ENCODE peak calls at places on chromosomes 2 and 18, in four cellular contexts. One of them, this sample, is unnamed.

GRCh38 chr2:164589522-164589921 is 31.8 kb downstream of the GRB14 start:
- DNase-seq in A549: no peak
- DNase-seq in endothelial cell of umbilical vein: no peak
- DNase-seq in K562: no peak
- DNase-seq in this sample: no peak

GRCh38 chr18:13376841-13377351 is 158.3 kb downstream of the LDLRAD4 start:
- DNase-seq in endothelial cell of umbilical vein: no peak
- DNase-seq in A549: no peak
- DNase-seq in K562: no peak
- DNase-seq in this sample: no peak

GRCh38 chr18:80191907-80192652 is 55.2 kb downstream of the PARD6G start:
- DNase-seq in A549: no peak
- DNase-seq in endothelial cell of umbilical vein: no peak
- DNase-seq in K562: no peak
- DNase-seq in this sample: no peak

GRCh38 chr2:230627806-230628724 is 84.6 kb upstream of the CAB39 start:
- DNase-seq in endothelial cell of umbilical vein: no peak
- DNase-seq in A549: peak
- DNase-seq in K562: no peak
- DNase-seq in this sample: no peak

GRCh38 chr2:37711308-37711731 is 39.9 kb upstream of the CDC42EP3 start:
- DNase-seq in A549: peak
- DNase-seq in K562: no peak
- DNase-seq in endothelial cell of umbilical vein: no peak
- DNase-seq in this sample: peak

GRCh38 chr2:24793752-24794477 is 690 bp downstream of the CENPO start:
- DNase-seq in endothelial cell of umbilical vein: peak
- DNase-seq in K562: no peak
- DNase-seq in A549: peak
- DNase-seq in this sample: peak

GRCh38 chr2:135853401-135853800 is 16.4 kb upstream of the LCT start:
- DNase-seq in A549: no peak
- DNase-seq in K562: no peak
- DNase-seq in endothelial cell of umbilical vein: no peak
- DNase-seq in this sample: no peak

GRCh38 chr18:73549236-73549635 is 598.4 kb downstream of the FBXO15 start:
- DNase-seq in K562: no peak
- DNase-seq in A549: no peak
- DNase-seq in endothelial cell of umbilical vein: no peak
- DNase-seq in this sample: no peak

GRCh38 chr18:23401400-23402347 is 51.4 kb upstream of the RIOK3 start:
- DNase-seq in A549: peak
- DNase-seq in K562: no peak
- DNase-seq in endothelial cell of umbilical vein: peak
- DNase-seq in this sample: no peak

GRCh38 chr2:46026431-46026830 is 270.8 kb upstream of the EPAS1 start:
- DNase-seq in endothelial cell of umbilical vein: no peak
- DNase-seq in K562: no peak
- DNase-seq in A549: no peak
- DNase-seq in this sample: no peak

GRCh38 chr2:180705122-180705521 is 275.3 kb upstream of the UBE2E3 start:
- DNase-seq in A549: no peak
- DNase-seq in endothelial cell of umbilical vein: no peak
- DNase-seq in K562: no peak
- DNase-seq in this sample: no peak

GRCh38 chr2:242030226-242030575 is 160.7 kb downstream of the RTP5 start:
- DNase-seq in A549: no peak
- DNase-seq in K562: no peak
- DNase-seq in endothelial cell of umbilical vein: no peak
- DNase-seq in this sample: no peak

GRCh38 chr2:27664245-27664574 is 521 bp downstream of the SLC4A1AP start:
- DNase-seq in endothelial cell of umbilical vein: no peak
- DNase-seq in K562: no peak
- DNase-seq in A549: no peak
- DNase-seq in this sample: no peak

GRCh38 chr2:241852116-241852980 is 6.3 kb downstream of the PDCD1 start:
- DNase-seq in A549: no peak
- DNase-seq in endothelial cell of umbilical vein: no peak
- DNase-seq in K562: no peak
- DNase-seq in this sample: peak

GRCh38 chr2:9675369-9676351 is 44.9 kb upstream of the YWHAQ start:
- DNase-seq in endothelial cell of umbilical vein: peak
- DNase-seq in K562: no peak
- DNase-seq in A549: peak
- DNase-seq in this sample: peak

GRCh38 chr18:62967089-62967488 is 251.7 kb downstream of the PHLPP1 start:
- DNase-seq in A549: no peak
- DNase-seq in K562: no peak
- DNase-seq in endothelial cell of umbilical vein: no peak
- DNase-seq in this sample: no peak

GRCh38 chr2:241091734-241092445 is 10.2 kb downstream of the MTERF4 start:
- DNase-seq in K562: no peak
- DNase-seq in A549: no peak
- DNase-seq in endothelial cell of umbilical vein: no peak
- DNase-seq in this sample: no peak

GRCh38 chr2:200585340-200585729 is 479 bp upstream of the AOX1 start:
- DNase-seq in K562: no peak
- DNase-seq in A549: no peak
- DNase-seq in endothelial cell of umbilical vein: no peak
- DNase-seq in this sample: no peak

GRCh38 chr2:200586644-200586975 is 796 bp downstream of the AOX1 start:
- DNase-seq in A549: no peak
- DNase-seq in endothelial cell of umbilical vein: no peak
- DNase-seq in K562: no peak
- DNase-seq in this sample: no peak

GRCh38 chr2:200584639-200585038 is 1.2 kb upstream of the AOX1 start:
- DNase-seq in A549: no peak
- DNase-seq in endothelial cell of umbilical vein: no peak
- DNase-seq in K562: no peak
- DNase-seq in this sample: no peak

GRCh38 chr2:200587007-200587616 is 1.3 kb downstream of the AOX1 start:
- DNase-seq in endothelial cell of umbilical vein: no peak
- DNase-seq in K562: no peak
- DNase-seq in A549: no peak
- DNase-seq in this sample: no peak

DNA sequence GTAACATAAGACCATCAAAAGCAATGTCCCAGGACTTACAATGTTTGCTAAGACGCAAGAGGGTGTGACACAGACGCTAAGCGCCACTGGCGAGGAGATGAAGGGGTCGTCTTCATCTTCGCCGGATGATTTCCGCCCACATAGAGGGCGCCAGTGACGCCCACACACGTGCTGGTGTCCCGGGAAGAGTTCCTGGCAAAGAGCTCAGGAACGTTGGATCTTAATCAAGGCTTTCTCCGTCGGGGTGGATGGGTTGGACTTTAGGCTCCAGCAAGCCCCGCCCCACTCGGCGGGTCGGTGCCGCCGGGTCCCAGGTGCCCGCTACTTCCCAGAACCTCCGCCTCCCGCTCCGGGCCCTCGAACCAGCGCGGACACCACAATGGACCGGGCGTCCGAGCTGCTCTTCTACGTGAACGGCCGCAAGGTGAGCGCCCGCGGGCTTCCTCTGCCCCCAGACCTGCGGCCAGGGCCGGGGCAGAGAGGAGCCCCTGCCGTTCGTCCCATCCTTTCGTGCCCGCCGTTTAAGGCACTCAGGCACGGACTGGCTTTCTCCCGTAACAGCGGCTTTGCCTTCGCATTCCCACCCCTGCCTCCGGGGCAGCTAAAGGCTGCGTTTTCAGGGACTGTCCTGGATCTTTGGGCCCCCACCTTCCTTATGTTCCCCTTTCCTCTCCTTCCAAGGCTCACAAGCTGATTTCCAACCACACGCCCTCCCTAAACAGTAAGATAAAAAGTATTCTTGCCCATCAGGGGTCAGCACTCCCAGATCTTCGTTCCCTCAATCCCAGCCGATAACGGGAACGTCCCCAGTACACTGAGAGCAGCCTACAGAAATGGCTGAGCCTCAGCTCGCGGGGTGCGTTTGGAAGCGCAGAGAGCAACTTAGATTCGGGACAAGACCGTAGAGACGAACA is at the start of gene AOX1:
- DNase-seq in endothelial cell of umbilical vein: peak
- DNase-seq in A549: no peak
- DNase-seq in K562: no peak
- DNase-seq in this sample: no peak
- TF ChIP-seq POLR2A in endothelial cell of umbilical vein: no peak
- TF ChIP-seq POLR2A in A549: no peak
- TF ChIP-seq POLR2A in K562: no peak
- TF ChIP-seq POLR2A in this sample: no peak

DNA sequence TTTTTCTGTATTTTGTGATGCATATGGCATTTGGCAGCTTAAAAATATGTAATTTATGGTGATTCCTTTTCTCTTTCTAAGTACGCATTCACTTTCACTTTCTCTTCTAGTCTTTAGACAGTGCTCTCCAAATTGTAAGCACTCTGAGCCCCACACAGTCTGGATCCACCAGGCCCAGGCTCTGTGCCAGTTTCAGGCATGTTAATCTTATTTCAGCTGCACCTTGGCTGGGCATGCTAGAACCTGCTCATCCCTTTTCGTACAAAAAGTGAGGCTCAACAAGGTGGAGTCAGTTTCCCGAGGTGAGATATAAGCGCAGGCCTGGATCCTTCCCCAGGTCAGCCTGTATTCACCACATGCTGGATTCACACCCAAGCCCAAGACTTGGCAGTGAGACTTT is 203.9 kb downstream of the MTX2 start:
- DNase-seq in endothelial cell of umbilical vein: peak
- DNase-seq in K562: no peak
- DNase-seq in A549: no peak
- DNase-seq in this sample: no peak
- TF ChIP-seq MYC in endothelial cell of umbilical vein: no peak
- TF ChIP-seq MYC in K562: no peak
- TF ChIP-seq MYC in A549: no peak
- TF ChIP-seq MYC in this sample: no peak

GRCh38 chr2:173001664-173002604 is 73.7 kb upstream of the MAP3K20 start:
- DNase-seq in A549: peak
- DNase-seq in K562: no peak
- DNase-seq in endothelial cell of umbilical vein: no peak
- DNase-seq in this sample: no peak
- H3K4me3 ChIP-seq in A549: no peak
- H3K4me3 ChIP-seq in K562: no peak
- H3K4me3 ChIP-seq in endothelial cell of umbilical vein: no peak
- H3K4me3 ChIP-seq in this sample: no peak

DNA sequence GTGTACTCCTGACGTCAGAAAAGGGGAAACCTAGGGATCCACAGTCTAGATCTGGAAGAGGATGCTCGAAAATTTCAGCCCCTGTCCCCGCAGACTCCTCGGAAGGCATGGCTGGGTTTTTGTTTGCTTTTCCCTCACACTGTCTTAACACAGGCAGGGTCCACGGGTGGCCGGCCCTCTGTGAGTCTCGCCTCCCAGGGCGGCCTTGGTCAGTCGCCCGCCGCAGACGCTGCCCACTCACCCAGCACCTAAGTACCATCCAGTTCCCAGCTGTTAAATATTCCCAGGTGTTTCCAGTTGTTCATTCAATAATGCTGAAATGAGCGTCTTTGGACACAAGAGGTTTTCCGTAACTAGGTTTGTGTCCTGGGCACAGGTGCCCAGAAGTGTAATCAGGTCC is 193.2 kb downstream of the TWIST2 start:
- DNase-seq in endothelial cell of umbilical vein: no peak
- DNase-seq in K562: no peak
- DNase-seq in A549: no peak
- DNase-seq in this sample: no peak
- TF ChIP-seq POLR2A in endothelial cell of umbilical vein: no peak
- TF ChIP-seq POLR2A in K562: no peak
- TF ChIP-seq POLR2A in A549: no peak
- TF ChIP-seq POLR2A in this sample: no peak

GRCh38 chr2:235141411-235142128 is 189.8 kb downstream of the SH3BP4 start:
- DNase-seq in endothelial cell of umbilical vein: no peak
- DNase-seq in A549: no peak
- DNase-seq in K562: no peak
- DNase-seq in this sample: no peak
- TF ChIP-seq MYC in endothelial cell of umbilical vein: no peak
- TF ChIP-seq MYC in A549: no peak
- TF ChIP-seq MYC in K562: no peak
- TF ChIP-seq MYC in this sample: no peak

This sample was measured in NB4.